ENCODE peak calls at places on chromosome 20, in six cellular contexts. One of them, this sample, is unnamed.

GRCh38 chr20:64246616-64247311 is 8.8 kb upstream of the PCMTD2 start:
- DNase-seq in CD8-positive, alpha-beta T cell: no peak
- DNase-seq in WTC11: no peak
- DNase-seq in left lung: no peak
- DNase-seq in cardiac muscle cell: no peak
- DNase-seq in cardiac fibroblast: no peak
- DNase-seq in this sample: no peak

GRCh38 chr20:3727333-3728035 is 5.0 kb upstream of the HSPA12B start:
- DNase-seq in cardiac fibroblast: peak
- DNase-seq in left lung: no peak
- DNase-seq in WTC11: no peak
- DNase-seq in cardiac muscle cell: no peak
- DNase-seq in CD8-positive, alpha-beta T cell: no peak
- DNase-seq in this sample: no peak

GRCh38 chr20:11271319-11271718 is 597.5 kb upstream of the JAG1 start:
- DNase-seq in WTC11: peak
- DNase-seq in cardiac fibroblast: no peak
- DNase-seq in left lung: no peak
- DNase-seq in cardiac muscle cell: peak
- DNase-seq in CD8-positive, alpha-beta T cell: no peak
- DNase-seq in this sample: no peak

GRCh38 chr20:31922181-31922580 is 29.7 kb downstream of the PDRG1 start:
- DNase-seq in cardiac fibroblast: no peak
- DNase-seq in cardiac muscle cell: no peak
- DNase-seq in left lung: no peak
- DNase-seq in CD8-positive, alpha-beta T cell: no peak
- DNase-seq in WTC11: no peak
- DNase-seq in this sample: no peak

GRCh38 chr20:32488066-32488838 is 96.9 kb downstream of the NOL4L start:
- DNase-seq in cardiac muscle cell: no peak
- DNase-seq in left lung: no peak
- DNase-seq in WTC11: no peak
- DNase-seq in CD8-positive, alpha-beta T cell: no peak
- DNase-seq in cardiac fibroblast: no peak
- DNase-seq in this sample: no peak

GRCh38 chr20:11274137-11274536 is 600.3 kb upstream of the JAG1 start:
- DNase-seq in CD8-positive, alpha-beta T cell: no peak
- DNase-seq in cardiac muscle cell: peak
- DNase-seq in cardiac fibroblast: peak
- DNase-seq in left lung: no peak
- DNase-seq in WTC11: no peak
- DNase-seq in this sample: no peak

GRCh38 chr20:45420125-45420524 is 4.2 kb downstream of the PIGT start:
- DNase-seq in cardiac fibroblast: no peak
- DNase-seq in WTC11: no peak
- DNase-seq in CD8-positive, alpha-beta T cell: no peak
- DNase-seq in left lung: no peak
- DNase-seq in cardiac muscle cell: no peak
- DNase-seq in this sample: no peak

GRCh38 chr20:32519367-32519730 is 65.8 kb downstream of the NOL4L start:
- DNase-seq in cardiac muscle cell: no peak
- DNase-seq in left lung: no peak
- DNase-seq in CD8-positive, alpha-beta T cell: no peak
- DNase-seq in cardiac fibroblast: no peak
- DNase-seq in WTC11: no peak
- DNase-seq in this sample: no peak

GRCh38 chr20:7912551-7912950 is 27.7 kb downstream of the HAO1 start:
- DNase-seq in WTC11: no peak
- DNase-seq in CD8-positive, alpha-beta T cell: no peak
- DNase-seq in left lung: no peak
- DNase-seq in cardiac muscle cell: no peak
- DNase-seq in cardiac fibroblast: peak
- DNase-seq in this sample: no peak

GRCh38 chr20:25462166-25462565 is 54.7 kb downstream of the GINS1 start:
- DNase-seq in cardiac muscle cell: no peak
- DNase-seq in CD8-positive, alpha-beta T cell: no peak
- DNase-seq in WTC11: no peak
- DNase-seq in left lung: peak
- DNase-seq in cardiac fibroblast: no peak
- DNase-seq in this sample: no peak

GRCh38 chr20:49750611-49751396 is 37.1 kb upstream of the B4GALT5 start:
- DNase-seq in cardiac fibroblast: no peak
- DNase-seq in left lung: no peak
- DNase-seq in cardiac muscle cell: no peak
- DNase-seq in CD8-positive, alpha-beta T cell: no peak
- DNase-seq in WTC11: no peak
- DNase-seq in this sample: peak

DNA sequence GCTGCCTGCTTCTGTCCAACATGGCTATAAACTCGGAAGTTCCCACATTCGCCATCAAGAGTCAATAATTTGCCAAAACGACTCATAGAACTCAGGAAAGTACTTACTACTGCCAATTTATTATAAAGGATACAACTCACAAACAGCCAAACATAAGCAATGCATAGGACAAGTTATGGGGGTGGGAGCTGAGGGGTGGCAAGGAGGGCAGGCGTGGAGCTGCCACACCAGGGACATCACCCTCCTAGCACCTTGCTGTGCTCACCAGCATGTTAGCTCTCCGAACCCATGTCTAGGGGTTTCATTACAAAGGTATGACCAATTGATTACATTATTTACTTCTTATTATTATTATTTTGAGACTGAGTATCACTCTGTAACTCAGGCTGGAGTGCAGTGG is 12.4 kb downstream of the EIF2S2 start:
- DNase-seq in WTC11: no peak
- DNase-seq in CD8-positive, alpha-beta T cell: no peak
- DNase-seq in cardiac muscle cell: no peak
- DNase-seq in cardiac fibroblast: no peak
- DNase-seq in left lung: no peak
- DNase-seq in this sample: no peak
- TF ChIP-seq CTCF in WTC11: no peak
- TF ChIP-seq CTCF in CD8-positive, alpha-beta T cell: no peak
- TF ChIP-seq CTCF in cardiac muscle cell: no peak
- TF ChIP-seq CTCF in cardiac fibroblast: no peak
- TF ChIP-seq CTCF in left lung: no peak
- TF ChIP-seq CTCF in this sample: no peak

DNA sequence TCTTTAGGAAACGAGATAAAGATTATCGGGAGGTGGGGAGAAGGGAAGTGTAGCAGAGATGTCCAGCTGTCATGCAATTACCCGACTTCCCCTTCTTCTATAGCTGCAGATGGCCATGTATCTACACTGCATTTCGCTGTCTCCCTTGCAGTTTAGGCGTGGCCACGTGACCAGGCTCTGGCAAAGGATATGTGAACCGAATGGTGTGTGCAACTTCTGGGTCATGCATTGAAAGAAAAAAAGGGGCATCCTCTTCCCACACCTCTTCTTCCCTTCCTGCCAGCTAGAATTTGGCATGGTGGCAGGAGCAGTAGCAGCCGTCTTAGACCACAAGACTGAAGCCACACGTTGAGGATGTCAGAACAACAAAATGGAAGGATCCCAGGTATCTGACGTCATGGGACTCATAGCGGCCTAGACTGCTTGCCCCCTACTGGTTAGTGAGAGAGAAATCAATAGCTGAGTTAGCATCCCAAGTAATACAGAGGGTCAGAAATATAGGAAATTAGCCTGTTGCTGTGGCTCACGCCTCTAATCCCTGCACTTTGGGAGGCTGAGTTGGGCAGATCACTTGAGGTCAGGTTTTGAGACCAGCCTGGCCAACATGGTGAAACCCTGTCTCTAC is 32.8 kb downstream of the TCF15 start:
- DNase-seq in CD8-positive, alpha-beta T cell: no peak
- DNase-seq in WTC11: no peak
- DNase-seq in cardiac fibroblast: peak
- DNase-seq in left lung: no peak
- DNase-seq in cardiac muscle cell: no peak
- DNase-seq in this sample: no peak
- TF ChIP-seq CTCF in CD8-positive, alpha-beta T cell: no peak
- TF ChIP-seq CTCF in WTC11: peak
- TF ChIP-seq CTCF in cardiac fibroblast: peak
- TF ChIP-seq CTCF in left lung: no peak
- TF ChIP-seq CTCF in cardiac muscle cell: peak
- TF ChIP-seq CTCF in this sample: peak

GRCh38 chr20:22720206-22720605 is 135.8 kb upstream of the FOXA2 start:
- DNase-seq in cardiac muscle cell: no peak
- DNase-seq in CD8-positive, alpha-beta T cell: no peak
- DNase-seq in WTC11: no peak
- DNase-seq in left lung: no peak
- DNase-seq in cardiac fibroblast: no peak
- DNase-seq in this sample: no peak
- TF ChIP-seq CTCF in cardiac muscle cell: no peak
- TF ChIP-seq CTCF in CD8-positive, alpha-beta T cell: no peak
- TF ChIP-seq CTCF in WTC11: no peak
- TF ChIP-seq CTCF in left lung: no peak
- TF ChIP-seq CTCF in cardiac fibroblast: no peak
- TF ChIP-seq CTCF in this sample: no peak

DNA sequence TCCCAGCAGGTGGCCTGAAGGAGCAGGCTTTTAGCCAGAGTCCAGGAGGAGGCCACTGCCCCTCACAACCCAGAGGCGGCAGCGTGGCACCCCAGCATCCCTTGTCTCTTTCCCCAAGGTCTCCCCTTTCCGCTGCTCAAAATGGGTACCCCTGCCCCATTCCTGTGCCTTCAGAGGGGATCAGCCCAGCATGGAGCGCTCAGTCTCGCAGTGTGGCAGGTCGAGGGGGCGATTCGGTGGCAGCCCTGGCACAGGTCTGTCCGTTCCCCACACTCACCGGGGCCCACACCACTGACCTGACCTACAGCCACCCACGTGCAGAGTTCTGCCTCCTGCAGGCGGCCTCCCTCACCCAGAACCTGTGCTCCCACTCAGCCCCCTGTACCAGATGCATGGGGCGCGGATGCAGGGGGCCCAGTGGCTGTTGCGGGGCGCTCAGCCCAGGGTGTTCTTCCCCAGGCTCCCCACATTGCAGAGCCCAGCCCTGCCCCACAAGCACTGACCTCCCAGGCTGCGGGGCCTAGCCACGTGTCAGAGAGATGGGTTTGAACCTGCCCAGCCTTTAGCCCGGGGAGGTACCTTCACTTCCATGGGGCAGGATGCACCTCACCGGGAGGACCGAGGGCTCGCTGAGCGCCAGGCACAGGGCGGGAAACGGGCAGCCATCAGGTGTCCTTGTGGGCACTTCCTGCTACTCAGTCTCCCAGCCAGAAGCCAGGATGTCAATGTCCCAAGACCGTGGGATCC is 41.8 kb downstream of the DSTN start:
- DNase-seq in cardiac muscle cell: peak
- DNase-seq in cardiac fibroblast: no peak
- DNase-seq in left lung: no peak
- DNase-seq in CD8-positive, alpha-beta T cell: no peak
- DNase-seq in WTC11: peak
- DNase-seq in this sample: no peak
- TF ChIP-seq CTCF in cardiac muscle cell: peak
- TF ChIP-seq CTCF in cardiac fibroblast: peak
- TF ChIP-seq CTCF in left lung: no peak
- TF ChIP-seq CTCF in CD8-positive, alpha-beta T cell: peak
- TF ChIP-seq CTCF in WTC11: no peak
- TF ChIP-seq CTCF in this sample: peak

GRCh38 chr20:46640536-46641311 is 10.5 kb downstream of the SLC13A3 start:
- DNase-seq in cardiac muscle cell: no peak
- DNase-seq in WTC11: no peak
- DNase-seq in cardiac fibroblast: no peak
- DNase-seq in CD8-positive, alpha-beta T cell: no peak
- DNase-seq in left lung: no peak
- DNase-seq in this sample: no peak
- TF ChIP-seq CTCF in cardiac muscle cell: no peak
- TF ChIP-seq CTCF in WTC11: no peak
- TF ChIP-seq CTCF in cardiac fibroblast: no peak
- TF ChIP-seq CTCF in CD8-positive, alpha-beta T cell: no peak
- TF ChIP-seq CTCF in left lung: no peak
- TF ChIP-seq CTCF in this sample: no peak

GRCh38 chr20:44109951-44110361 is 77.0 kb downstream of the JPH2 start:
- DNase-seq in WTC11: peak
- DNase-seq in left lung: no peak
- DNase-seq in cardiac fibroblast: peak
- DNase-seq in CD8-positive, alpha-beta T cell: no peak
- DNase-seq in cardiac muscle cell: no peak
- DNase-seq in this sample: no peak
- TF ChIP-seq CTCF in WTC11: peak
- TF ChIP-seq CTCF in left lung: no peak
- TF ChIP-seq CTCF in cardiac fibroblast: peak
- TF ChIP-seq CTCF in CD8-positive, alpha-beta T cell: no peak
- TF ChIP-seq CTCF in cardiac muscle cell: peak
- TF ChIP-seq CTCF in this sample: peak

This sample was measured in GM12864.